ENCODE peak calls at places on chromosomes 12 and 14, in seven cellular contexts. M is IMR-90, O is right lobe of liver, K is stomach, R is body of pancreas, X is ovary, Z is prostate gland. S is an unnamed sample. For H3K9me3, the result is how much of the 10 kb centered on the place peaks cover.

GRCh38 chr14:71711619-71712018 is 220.6 kb upstream of the RGS6 start:
- DNase-seq in M (peak), O (no peak), K (no peak), R (no peak), X (no peak), Z (no peak), S (no peak)

GRCh38 chr12:46964496-46965098 is 114.8 kb upstream of the PCED1B start:
- DNase-seq in M (peak), O (no peak), K (no peak), R (peak), X (no peak), Z (no peak), S (no peak)

GRCh38 chr12:114679942-114680341 is 4.0 kb downstream of the TBX3 start:
- DNase-seq in M (no peak), O (no peak), K (no peak), R (no peak), X (no peak), Z (no peak), S (no peak)

GRCh38 chr14:104919993-104920315 is 4.7 kb upstream of the PLD4 start:
- DNase-seq in M (no peak), O (no peak), K (no peak), R (no peak), X (no peak), Z (no peak), S (no peak)

GRCh38 chr12:63400746-63401145 is 249.7 kb upstream of the AVPR1A start:
- DNase-seq in M (peak), O (no peak), K (no peak), R (no peak), X (no peak), Z (no peak), S (no peak)

GRCh38 chr14:93317836-93318807 is 14.7 kb downstream of the BTBD7 start:
- DNase-seq in M (peak), O (no peak), K (no peak), R (no peak), X (no peak), Z (no peak), S (no peak)

GRCh38 chr12:127381043-127381668 is 885.8 kb upstream of the TMEM132C start:
- DNase-seq in M (no peak), O (no peak), K (peak), R (peak), X (no peak), Z (no peak), S (no peak)

GRCh38 chr14:104868060-104868740 is 3.1 kb downstream of the CEP170B start:
- DNase-seq in M (no peak), O (peak), K (no peak), R (peak), X (no peak), Z (no peak), S (no peak)

GRCh38 chr12:26878661-26879119 is 45.7 kb upstream of the ITPR2 start:
- DNase-seq in M (no peak), O (peak), K (peak), R (peak), X (peak), Z (peak), S (peak)

GRCh38 chr14:81275305-81275950 is 54.7 kb upstream of the GTF2A1 start:
- DNase-seq in M (no peak), O (no peak), K (no peak), R (no peak), X (no peak), Z (no peak), S (no peak)

GRCh38 chr14:57244103-57244502 is 24.6 kb downstream of the EXOC5 start:
- DNase-seq in M (no peak), O (no peak), K (no peak), R (no peak), X (no peak), Z (no peak), S (no peak)

GRCh38 chr12:89247962-89248361 is 104.3 kb downstream of the DUSP6 start:
- DNase-seq in M (peak), O (no peak), K (no peak), R (no peak), X (no peak), Z (no peak), S (no peak)

GRCh38 chr14:106850913-106851825 is 1324.8 kb downstream of the TMEM121 start:
- DNase-seq in M (no peak), O (no peak), K (no peak), R (no peak), X (no peak), Z (no peak), S (no peak)

GRCh38 chr12:106999444-106999843 is 12.5 kb upstream of the MTERF2 start:
- DNase-seq in M (no peak), O (no peak), K (no peak), R (no peak), X (no peak), Z (no peak), S (no peak)

GRCh38 chr14:55416866-55417265 is 5.2 kb upstream of the ATG14 start:
- DNase-seq in M (no peak), O (no peak), K (no peak), R (no peak), X (no peak), Z (no peak), S (no peak)

GRCh38 chr12:98343002-98343567 is 172.3 kb upstream of the TMPO start:
- DNase-seq in M (no peak), O (no peak), K (no peak), R (no peak), X (no peak), Z (no peak), S (no peak)

GRCh38 chr12:6380141-6381121 is 3.5 kb upstream of the LTBR start:
- DNase-seq in M (peak), O (no peak), K (no peak), R (no peak), X (no peak), Z (no peak), S (no peak)

GRCh38 chr14:64636208-64636979 is 67.8 kb upstream of the PLEKHG3 start:
- DNase-seq in M (peak), O (peak), K (peak), R (peak), X (peak), Z (peak), S (no peak)

GRCh38 chr14:26811756-26812305 is 214.0 kb upstream of the NOVA1 start:
- DNase-seq in M (no peak), O (no peak), K (no peak), R (no peak), X (no peak), Z (no peak), S (no peak)
- H3K9me3 ChIP-seq in M (under half), O (under half), K (under half), R (under half), X (under half), Z (under half), S (under half)

DNA sequence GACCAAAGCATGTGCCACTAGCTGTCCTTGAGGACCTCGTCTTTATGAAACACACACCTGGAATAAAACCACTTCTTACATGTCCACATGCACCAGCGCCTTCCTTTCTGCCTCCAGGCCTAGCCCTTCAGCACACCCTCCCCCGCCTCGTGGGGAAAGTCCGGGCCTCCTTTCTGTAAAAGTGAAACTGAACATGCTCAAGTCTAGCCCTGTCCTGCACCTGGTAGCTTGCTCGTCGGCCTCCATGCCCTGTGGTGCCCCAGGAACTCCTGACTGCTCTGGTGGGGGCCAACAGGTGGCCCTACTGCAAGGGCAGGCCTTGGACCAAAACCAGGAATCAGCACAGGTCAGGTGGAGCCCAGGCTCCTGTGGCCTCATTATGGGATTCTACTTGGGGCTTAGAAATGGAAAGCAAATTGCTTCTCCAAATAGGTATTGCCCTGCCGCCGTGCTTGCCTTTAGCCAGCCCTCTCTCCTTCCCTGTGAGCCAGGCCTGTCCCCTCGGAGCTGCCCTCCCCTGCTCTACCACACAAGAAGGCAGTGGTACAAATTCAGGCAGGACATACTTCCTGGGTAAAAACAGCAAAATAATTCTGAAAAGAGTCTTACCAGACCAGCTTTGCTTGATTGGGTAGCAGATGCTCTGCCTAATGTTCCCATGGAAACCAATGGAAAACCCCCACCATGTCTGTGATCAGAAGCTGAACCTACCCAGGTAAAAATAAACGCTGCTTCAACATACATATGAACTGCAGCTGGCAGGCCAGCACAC is 43.5 kb downstream of the ERH start:
- DNase-seq in M (peak), O (no peak), K (peak), R (no peak), X (no peak), Z (peak), S (no peak)
- TF ChIP-seq POLR2A in M (no peak), O (no peak), K (no peak), R (no peak), X (no peak), Z (no peak), S (no peak)

DNA sequence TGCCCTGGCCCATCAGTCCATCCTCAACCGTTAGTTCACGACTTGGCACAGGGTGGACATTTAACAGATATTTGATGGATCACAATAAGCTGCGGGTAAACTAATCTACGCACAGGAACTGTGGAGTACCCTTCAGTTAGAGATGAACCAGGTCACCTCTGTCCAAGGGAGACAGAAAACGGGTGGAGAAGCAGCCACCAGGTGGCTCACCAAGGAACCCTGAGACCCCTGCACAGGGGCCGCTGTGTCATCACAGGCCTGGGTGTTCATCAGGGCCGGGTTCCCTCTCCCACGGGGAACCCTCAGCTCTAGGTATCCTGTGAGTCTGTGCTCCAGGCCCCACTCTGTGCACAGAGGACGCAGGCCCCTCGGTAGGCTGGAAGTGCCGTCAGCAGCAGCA is 122.2 kb downstream of the PIWIL1 start:
- DNase-seq in M (no peak), O (no peak), K (no peak), R (no peak), X (no peak), Z (no peak), S (no peak)
- H3K9me3 ChIP-seq in M (half or more), O (under half), K (under half), R (under half), X (under half), Z (under half), S (under half)

GRCh38 chr12:202081-202731 is 11.8 kb downstream of the SLC6A12 start:
- DNase-seq in M (no peak), O (no peak), K (no peak), R (no peak), X (no peak), Z (peak), S (no peak)
- TF ChIP-seq POLR2A in M (no peak), O (no peak), K (no peak), R (no peak), X (no peak), Z (no peak), S (no peak)

GRCh38 chr14:100813291-100813690 is 12.6 kb upstream of the MEG3 start:
- DNase-seq in M (no peak), O (no peak), K (no peak), R (no peak), X (no peak), Z (no peak), S (no peak)

GRCh38 chr14:100810861-100811461 is 15.0 kb upstream of the MEG3 start:
- DNase-seq in M (no peak), O (no peak), K (no peak), R (no peak), X (no peak), Z (no peak), S (no peak)

GRCh38 chr14:100807496-100807895 is 18.4 kb upstream of the MEG3 start:
- DNase-seq in M (no peak), O (no peak), K (no peak), R (no peak), X (no peak), Z (no peak), S (no peak)

GRCh38 chr14:100807979-100808734 is 17.8 kb upstream of the MEG3 start:
- DNase-seq in M (no peak), O (no peak), K (no peak), R (no peak), X (no peak), Z (no peak), S (no peak)

GRCh38 chr14:100810435-100810834 is 15.5 kb upstream of the MEG3 start:
- DNase-seq in M (no peak), O (no peak), K (no peak), R (no peak), X (no peak), Z (no peak), S (no peak)
- H3K9me3 ChIP-seq in M (under half), O (under half), K (under half), R (under half), X (under half), Z (under half), S (under half)

DNA sequence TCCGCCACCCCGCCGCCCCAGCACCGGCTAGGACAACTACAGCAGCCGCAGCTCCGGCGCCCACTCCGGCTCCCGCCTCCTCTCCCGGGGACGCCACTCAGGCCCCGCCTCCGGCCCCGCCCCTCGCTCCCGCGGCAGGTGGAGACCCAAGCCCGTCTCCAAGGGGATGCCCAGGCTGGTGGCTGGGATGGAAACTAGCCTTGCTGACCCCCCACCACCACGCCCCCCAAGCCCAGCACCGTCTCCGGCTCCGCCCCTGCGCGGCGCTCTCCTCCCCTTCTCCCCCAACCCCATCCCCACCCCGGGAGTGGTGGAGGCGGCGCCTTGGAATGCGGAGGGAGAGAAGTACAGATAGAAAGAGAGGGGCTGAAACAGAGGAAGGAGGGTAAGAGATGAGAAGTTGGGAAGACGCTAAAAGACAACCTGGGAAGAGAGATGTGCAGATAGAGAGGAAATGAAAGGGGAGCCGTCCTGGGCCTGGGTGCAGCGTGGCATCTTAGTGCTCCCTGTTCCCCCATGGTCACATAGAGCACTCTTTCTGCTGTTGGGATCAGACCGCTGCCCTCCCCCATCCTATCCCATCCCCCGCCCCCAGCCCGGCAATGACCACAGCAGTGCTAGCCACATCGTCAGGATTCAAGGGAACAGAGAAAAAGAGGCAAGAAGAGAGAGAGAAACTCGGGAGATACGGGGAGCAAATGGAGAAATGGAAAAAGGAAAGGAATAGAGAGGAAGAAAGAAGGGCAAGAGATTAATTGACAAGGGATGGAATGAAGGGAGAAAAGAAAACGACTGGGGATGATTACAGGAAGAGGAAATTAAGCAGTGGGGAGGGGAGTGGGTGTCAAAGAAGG is at the start of gene ITGA7:
- DNase-seq in M (no peak), O (peak), K (peak), R (peak), X (peak), Z (peak), S (peak)
- TF ChIP-seq POLR2A in M (no peak), O (no peak), K (no peak), R (no peak), X (no peak), Z (no peak), S (no peak)

GRCh38 chr14:60247994-60248696 is 876 bp upstream of the PPM1A start:
- DNase-seq in M (peak), O (peak), K (peak), R (peak), X (peak), Z (peak), S (no peak)
- H3K9me3 ChIP-seq in M (under half), O (under half), K (under half), R (under half), X (under half), Z (under half), S (under half)

S was measured in upper lobe of left lung.